ENCODE peak calls at places on chromosome 6, in five cellular contexts. C is osteoblast; P is K562; B is stimulated activated CD4-positive, alpha-beta T cell treated with anti-CD3 and anti-CD28 coated beads, Interleukin-4, amount 100 ng/mL, for 4 hours; X is activated CD4-positive, alpha-beta T cell treated with anti-CD3 and anti-CD28 coated beads, Interleukin-2, amount 10 ng/mL, durations not matched to agents 7 days and 5 days. L is an unnamed sample.

GRCh38 chr6:31246051-31246495 is 25.8 kb downstream of the HLA-C start:
- DNase-seq in C (peak), P (no peak), B (no peak), X (no peak), L (no peak)

GRCh38 chr6:112086744-112087135 is 542 bp downstream of the TUBE1 start:
- DNase-seq in C (peak), P (peak), B (no peak), X (no peak), L (peak)

GRCh38 chr6:34157236-34157830 is 11.4 kb upstream of the GRM4 start:
- DNase-seq in C (peak), P (no peak), B (no peak), X (no peak), L (no peak)

GRCh38 chr6:104954091-104954797 is 2.7 kb upstream of the LIN28B start:
- DNase-seq in C (no peak), P (peak), B (no peak), X (no peak), L (peak)

GRCh38 chr6:45590225-45590624 is 212.5 kb upstream of the SUPT3H start:
- DNase-seq in C (no peak), P (no peak), B (no peak), X (no peak), L (no peak)

GRCh38 chr6:144379356-144379755 is 94.2 kb downstream of the UTRN start:
- DNase-seq in C (no peak), P (no peak), B (no peak), X (no peak), L (no peak)

GRCh38 chr6:69957990-69958559 is 91.7 kb downstream of the COL19A1 start:
- DNase-seq in C (no peak), P (no peak), B (no peak), X (no peak), L (no peak)

GRCh38 chr6:75830959-75831885 is 82.2 kb downstream of the MYO6 start:
- DNase-seq in C (peak), P (peak), B (no peak), X (no peak), L (no peak)

GRCh38 chr6:43491750-43492661 is 14.6 kb downstream of the TJAP1 start:
- DNase-seq in C (peak), P (no peak), B (no peak), X (no peak), L (no peak)

GRCh38 chr6:33613794-33614166 is 7.3 kb upstream of the ITPR3 start:
- DNase-seq in C (peak), P (no peak), B (no peak), X (no peak), L (no peak)

GRCh38 chr6:125871365-125871764 is 80.6 kb downstream of the NCOA7 start:
- DNase-seq in C (no peak), P (no peak), B (no peak), X (no peak), L (no peak)

GRCh38 chr6:5582758-5583157 is 321.4 kb downstream of the FARS2 start:
- DNase-seq in C (no peak), P (no peak), B (no peak), X (no peak), L (no peak)

GRCh38 chr6:131656667-131657066 is 19.6 kb downstream of the ENPP3 start:
- DNase-seq in C (no peak), P (no peak), B (no peak), X (no peak), L (no peak)

GRCh38 chr6:123965894-123966293 is 162.2 kb downstream of the NKAIN2 start:
- DNase-seq in C (no peak), P (no peak), B (no peak), X (no peak), L (peak)

GRCh38 chr6:28606424-28607391 is 81.0 kb downstream of the GPX5 start:
- DNase-seq in C (peak), P (peak), B (no peak), X (peak), L (peak)

GRCh38 chr6:150256618-150257272 is 112.1 kb upstream of the IYD start:
- DNase-seq in C (no peak), P (no peak), B (no peak), X (no peak), L (no peak)

GRCh38 chr6:126721581-126722145 is 381.7 kb downstream of the CENPW start:
- DNase-seq in C (peak), P (no peak), B (no peak), X (no peak), L (no peak)

GRCh38 chr6:126076992-126077664 is 90.8 kb downstream of the TRMT11 start:
- DNase-seq in C (no peak), P (no peak), B (no peak), X (no peak), L (peak)

GRCh38 chr6:156396068-156396771 is 381.0 kb upstream of the ARID1B start:
- DNase-seq in C (no peak), P (no peak), B (no peak), X (peak), L (no peak)

GRCh38 chr6:108872001-108872974 is 24.1 kb downstream of the ARMC2 start:
- DNase-seq in C (peak), P (no peak), B (peak), X (no peak), L (no peak)

GRCh38 chr6:115898246-115898645 is 162.4 kb downstream of the FRK start:
- DNase-seq in C (no peak), P (no peak), B (no peak), X (no peak), L (no peak)

GRCh38 chr6:93417421-93417996 is 1.9 kb downstream of the EPHA7 start:
- DNase-seq in C (peak), P (no peak), B (no peak), X (no peak), L (no peak)

GRCh38 chr6:26394289-26394688 is 7.8 kb upstream of the BTN3A1 start:
- DNase-seq in C (peak), P (peak), B (no peak), X (no peak), L (peak)

GRCh38 chr6:26141378-26141901 is 54.2 kb downstream of the HFE start:
- DNase-seq in C (no peak), P (no peak), B (no peak), X (no peak), L (no peak)

GRCh38 chr6:41568585-41569384 is 22.6 kb downstream of the FOXP4 start:
- DNase-seq in C (no peak), P (no peak), B (no peak), X (no peak), L (peak)

GRCh38 chr6:152701081-152701862 is 3.6 kb downstream of the MYCT1 start:
- DNase-seq in C (no peak), P (no peak), B (no peak), X (no peak), L (no peak)

GRCh38 chr6:89834884-89835792 is 5.5 kb downstream of the CASP8AP2 start:
- DNase-seq in C (no peak), P (no peak), B (no peak), X (peak), L (no peak)